ENCODE peak calls at places on chromosomes 3 and 15, in six cellular contexts. B, N, X, Y, W and H are unnamed samples.

GRCh38 chr3:45612138-45612537 is 17.6 kb downstream of the LIMD1 start:
- DNase-seq in B (no peak), N (no peak), X (no peak), Y (no peak), W (no peak), H (no peak)

GRCh38 chr3:147699175-147699838 is 290.1 kb downstream of the ZIC1 start:
- DNase-seq in B (no peak), N (no peak), X (peak; percentile 79), Y (no peak), W (no peak), H (peak; percentile 46)

GRCh38 chr15:77863491-77864105 is 213.9 kb downstream of the TBC1D2B start:
- DNase-seq in B (no peak), N (no peak), X (no peak), Y (no peak), W (no peak), H (no peak)

GRCh38 chr15:48388017-48388936 is 57.0 kb downstream of the DUT start:
- DNase-seq in B (no peak), N (no peak), X (peak; percentile 68), Y (no peak), W (no peak), H (no peak)

GRCh38 chr15:67803996-67804843 is 21.1 kb upstream of the SKOR1 start:
- DNase-seq in B (no peak), N (peak; percentile 43), X (no peak), Y (no peak), W (no peak), H (no peak)

GRCh38 chr3:58752168-58752567 is 85.6 kb upstream of the FAM3D start:
- DNase-seq in B (no peak), N (no peak), X (no peak), Y (no peak), W (no peak), H (no peak)

GRCh38 chr15:73564255-73564654 is 68.9 kb downstream of the NPTN start:
- DNase-seq in B (no peak), N (peak; percentile 69), X (peak; percentile 70), Y (peak; percentile 14), W (no peak), H (peak; percentile 73)

GRCh38 chr3:188037116-188037718 is 116.7 kb upstream of the LPP start:
- DNase-seq in B (peak; percentile 71), N (no peak), X (peak; percentile 48), Y (peak; percentile 76), W (no peak), H (peak; percentile 66)

GRCh38 chr15:25415217-25415616 is 23.6 kb downstream of the UBE3A start:
- DNase-seq in B (no peak), N (no peak), X (no peak), Y (no peak), W (no peak), H (no peak)

GRCh38 chr15:75583689-75584088 is 4.6 kb upstream of the PTPN9 start:
- DNase-seq in B (no peak), N (no peak), X (no peak), Y (no peak), W (no peak), H (no peak)

GRCh38 chr3:12633108-12633507 is 30.8 kb downstream of the RAF1 start:
- DNase-seq in B (no peak), N (no peak), X (no peak), Y (no peak), W (no peak), H (no peak)

GRCh38 chr3:52554026-52554755 is 17.8 kb downstream of the UQCC5 start:
- DNase-seq in B (no peak), N (no peak), X (no peak), Y (peak; percentile 80), W (no peak), H (no peak)

GRCh38 chr15:80204231-80204630 is 47.8 kb downstream of the CTXND1 start:
- DNase-seq in B (no peak), N (no peak), X (no peak), Y (no peak), W (no peak), H (no peak)

GRCh38 chr3:147735662-147736061 is 326.5 kb downstream of the ZIC1 start:
- DNase-seq in B (no peak), N (no peak), X (peak; percentile 30), Y (no peak), W (no peak), H (no peak)

GRCh38 chr3:173733029-173733652 is 335.6 kb downstream of the NLGN1 start:
- DNase-seq in B (no peak), N (peak; percentile 3), X (peak; percentile 55), Y (peak; percentile 11), W (no peak), H (peak; percentile 72)

GRCh38 chr3:85842081-85842480 is 883.3 kb downstream of the CADM2 start:
- DNase-seq in B (no peak), N (no peak), X (no peak), Y (no peak), W (no peak), H (no peak)

GRCh38 chr3:16203671-16204629 is 29.5 kb downstream of the GALNT15 start:
- DNase-seq in B (no peak), N (no peak), X (peak; percentile 66), Y (no peak), W (no peak), H (peak; percentile 40)

GRCh38 chr3:196985954-196986885 is 17.6 kb upstream of the PIGZ start:
- DNase-seq in B (no peak), N (no peak), X (no peak), Y (no peak), W (no peak), H (peak; percentile 23)

GRCh38 chr3:142595581-142595950 is 627 bp upstream of the PLS1 start:
- DNase-seq in B (no peak), N (peak; percentile 26), X (peak; percentile 95), Y (peak; percentile 56), W (peak; percentile 42), H (peak; percentile 79)

GRCh38 chr3:142597898-142598297 is 1.7 kb downstream of the PLS1 start:
- DNase-seq in B (no peak), N (peak; percentile 11), X (no peak), Y (no peak), W (no peak), H (no peak)

GRCh38 chr3:142595141-142595540 is 1.1 kb upstream of the PLS1 start:
- DNase-seq in B (no peak), N (no peak), X (no peak), Y (no peak), W (no peak), H (no peak)

GRCh38 chr3:142596726-142597088 is 514 bp downstream of the PLS1 start:
- DNase-seq in B (no peak), N (no peak), X (no peak), Y (no peak), W (no peak), H (no peak)

GRCh38 chr3:142595951-142596725 is at the start of gene PLS1:
- DNase-seq in B (peak; percentile 78), N (peak; percentile 95), X (peak; percentile 77), Y (peak; percentile 90), W (peak; percentile 93), H (peak; percentile 80)
- TF ChIP-seq CTCF in B (no peak), N (peak; percentile 1), X (no peak), Y (no peak), W (no peak), H (no peak)

GRCh38 chr3:56862352-56863062 is 60.8 kb upstream of the ARHGEF3 start:
- DNase-seq in B (no peak), N (no peak), X (peak; percentile 96), Y (no peak), W (peak; percentile 86), H (peak; percentile 77)
- H3K4me3 ChIP-seq in B (no peak overlapping the region), N (no peak overlapping the region), X (no peak overlapping the region), Y (no peak overlapping the region), W (no peak overlapping the region), H (no peak overlapping the region)

GRCh38 chr3:11059799-11060115 is 67.2 kb downstream of the SLC6A1 start:
- DNase-seq in B (no peak), N (no peak), X (no peak), Y (no peak), W (no peak), H (no peak)
- TF ChIP-seq CTCF in B (no peak), N (no peak), X (no peak), Y (no peak), W (no peak), H (no peak)

DNA sequence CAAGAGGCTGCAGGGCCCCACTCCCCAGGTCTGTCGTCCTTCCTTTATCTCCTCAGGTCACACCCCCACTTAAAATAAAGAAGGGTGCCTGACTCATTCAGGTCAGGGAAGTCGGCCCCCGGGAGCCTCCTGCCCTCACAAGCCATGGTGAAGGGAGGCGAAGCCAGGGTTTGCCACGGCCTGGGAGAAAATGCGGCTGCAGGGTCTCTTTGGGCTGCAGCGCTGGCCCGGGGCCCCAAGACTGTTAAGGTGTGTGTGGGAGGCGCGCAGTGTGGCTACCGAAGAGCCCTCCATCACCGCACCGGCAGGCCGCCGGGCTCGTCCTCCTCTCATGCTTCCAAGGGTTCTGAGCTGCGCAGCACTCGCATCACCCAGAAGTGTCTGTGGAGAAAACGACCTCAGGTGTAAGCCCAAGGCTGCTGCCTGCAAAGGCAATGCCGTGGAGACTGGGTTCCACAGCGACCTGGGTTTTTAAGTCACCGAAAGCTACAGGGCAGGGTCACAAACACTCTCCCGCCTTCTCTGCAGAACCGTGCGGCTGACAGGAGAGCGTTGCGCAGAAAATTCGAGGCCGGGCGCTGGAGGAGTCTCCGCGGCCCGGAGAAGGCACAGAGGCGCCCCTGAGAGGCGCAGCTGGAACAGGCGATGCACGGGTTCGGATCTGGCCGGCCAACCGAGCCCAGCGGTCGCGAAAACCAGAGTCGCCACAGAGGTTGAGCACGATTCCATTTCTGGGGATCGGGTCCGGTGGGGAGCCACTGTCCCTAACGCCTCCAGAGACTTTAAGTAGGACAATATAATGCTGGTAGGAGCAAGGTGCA is 8.7 kb downstream of the FOXL2 start:
- DNase-seq in B (no peak), N (no peak), X (no peak), Y (no peak), W (peak; percentile 80), H (no peak)
- H3K4me3 ChIP-seq in B (no peak overlapping the region), N (no peak overlapping the region), X (no peak overlapping the region), Y (no peak overlapping the region), W (no peak overlapping the region), H (no peak overlapping the region)

GRCh38 chr3:134677196-134677986 is 26.6 kb upstream of the KY start:
- DNase-seq in B (no peak), N (peak; percentile 43), X (no peak), Y (no peak), W (peak; percentile 65), H (peak; percentile 11)
- TF ChIP-seq CTCF in B (peak; percentile 15), N (peak; percentile 71), X (peak; percentile 15), Y (no peak), W (peak; percentile 56), H (peak; percentile 58)